ENCODE peak calls at places on chromosomes 6 and 20, in five cellular contexts. H is CD8-positive, alpha-beta T cell; X is fibroblast of villous mesenchyme; F is mammary epithelial cell; N is transverse colon. D is an unnamed sample.

GRCh38 chr20:34271961-34272360 is 30.7 kb downstream of the ASIP start:
- DNase-seq in F (peak), N (no peak), X (peak), H (no peak), D (no peak)

GRCh38 chr6:170209354-170210025 is 81.4 kb downstream of the DLL1 start:
- DNase-seq in N (no peak), F (no peak), H (no peak), X (no peak), D (peak)

GRCh38 chr6:112717401-112717800 is 370.3 kb downstream of the RFPL4B start:
- DNase-seq in H (no peak), X (peak), F (no peak), N (no peak), D (no peak)

GRCh38 chr20:63973636-63974401 is 4.1 kb upstream of the ZNF512B start:
- DNase-seq in X (peak), F (peak), N (peak), H (peak), D (peak)

GRCh38 chr20:35823147-35823546 is 51.3 kb downstream of the PHF20 start:
- DNase-seq in F (no peak), N (no peak), X (peak), H (no peak), D (no peak)

GRCh38 chr20:17680128-17680835 is 1.8 kb downstream of the RRBP1 start:
- DNase-seq in H (peak), X (peak), F (peak), N (peak), D (peak)

GRCh38 chr6:37531026-37531425 is 31.3 kb upstream of the CCDC167 start:
- DNase-seq in F (no peak), N (no peak), H (no peak), X (no peak), D (no peak)

GRCh38 chr6:45442716-45443115 is 65.0 kb upstream of the SUPT3H start:
- DNase-seq in F (no peak), N (no peak), H (no peak), X (no peak), D (no peak)

GRCh38 chr20:63758152-63758551 is 18.6 kb downstream of the SLC2A4RG start:
- DNase-seq in X (no peak), H (no peak), F (no peak), N (no peak), D (no peak)

GRCh38 chr20:53331151-53331973 is 262.3 kb downstream of the ZNF217 start:
- DNase-seq in X (peak), N (no peak), H (no peak), F (peak), D (no peak)

GRCh38 chr20:5400164-5400762 is 83.5 kb upstream of the PROKR2 start:
- DNase-seq in N (no peak), X (peak), H (no peak), F (peak), D (no peak)

GRCh38 chr20:21396921-21397340 is 395 bp downstream of the NKX2-4 start:
- DNase-seq in N (no peak), F (no peak), X (no peak), H (no peak), D (no peak)

GRCh38 chr6:138953451-138953850 is 34.6 kb downstream of the REPS1 start:
- DNase-seq in H (no peak), F (peak), X (no peak), N (no peak), D (no peak)

GRCh38 chr6:127290391-127290963 is 23.8 kb downstream of the RNF146 start:
- DNase-seq in H (no peak), N (no peak), X (no peak), F (no peak), D (no peak)

GRCh38 chr6:128365520-128366160 is 154.8 kb downstream of the PTPRK start:
- DNase-seq in N (peak), H (no peak), F (no peak), X (no peak), D (peak)

GRCh38 chr6:44049989-44050871 is 77.0 kb downstream of the MRPL14 start:
- DNase-seq in F (no peak), H (no peak), N (peak), X (peak), D (no peak)

GRCh38 chr6:35077713-35078105 is 63.4 kb downstream of the TCP11 start:
- DNase-seq in F (no peak), N (no peak), H (no peak), X (no peak), D (no peak)

GRCh38 chr6:35967059-35967769 is 46.3 kb upstream of the SRPK1 start:
- DNase-seq in X (no peak), H (no peak), F (no peak), N (no peak), D (no peak)

DNA sequence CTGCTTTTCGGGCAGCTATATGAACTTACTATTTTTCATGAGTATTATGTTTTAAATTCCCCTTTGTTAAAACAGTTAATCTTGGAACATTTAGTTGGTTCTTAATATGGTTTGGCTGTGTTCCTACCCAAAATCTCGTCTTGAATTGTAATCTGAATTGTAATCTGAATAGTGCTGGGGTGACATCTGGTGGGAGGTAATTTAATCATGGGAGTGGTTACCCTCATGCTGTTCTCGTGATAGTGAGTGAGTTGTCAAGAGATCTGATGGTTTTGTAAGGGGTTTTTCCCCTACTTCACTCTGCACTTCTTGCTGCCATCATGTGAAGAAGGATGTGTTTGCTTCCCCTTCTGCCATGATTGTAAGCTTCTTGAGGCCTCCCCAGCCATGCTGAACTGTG is 305.4 kb upstream of the MAP3K7 start:
- DNase-seq in F (no peak), N (no peak), H (no peak), X (no peak), D (no peak)
- TF ChIP-seq CTCF in F (no peak), N (no peak), H (no peak), X (no peak), D (no peak)

GRCh38 chr6:131009790-131010189 is 53.3 kb downstream of the EPB41L2 start:
- DNase-seq in H (no peak), F (no peak), N (no peak), X (no peak), D (no peak)
- TF ChIP-seq CTCF in H (no peak), F (no peak), N (no peak), X (no peak), D (no peak)

DNA sequence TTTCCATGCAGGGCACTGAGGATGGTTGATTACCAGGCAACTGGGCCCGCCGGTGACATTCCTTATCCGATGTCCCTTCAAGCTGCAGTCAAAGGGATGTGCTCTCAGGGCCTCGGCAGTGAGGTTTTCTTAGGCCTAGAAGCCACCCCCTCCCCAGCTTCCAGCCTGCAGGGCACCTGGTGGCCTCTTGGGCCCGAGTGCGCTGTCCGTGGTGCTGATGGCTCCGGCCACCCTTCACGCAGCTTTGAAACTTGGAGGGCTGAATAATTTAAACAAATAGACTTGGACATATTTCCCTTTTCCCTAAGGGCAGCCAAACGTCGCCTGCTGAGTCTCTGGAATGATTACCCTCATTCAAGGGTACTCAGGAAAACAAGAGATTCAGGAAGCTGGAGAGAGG is 8.9 kb upstream of the MLN start:
- DNase-seq in N (no peak), X (peak), F (peak), H (peak), D (peak)
- TF ChIP-seq CTCF in N (peak), X (peak), F (peak), H (no peak), D (peak)

GRCh38 chr6:123288649-123289048 is 292.6 kb downstream of the CLVS2 start:
- DNase-seq in H (no peak), X (no peak), N (no peak), F (no peak), D (no peak)
- TF ChIP-seq CTCF in H (no peak), X (no peak), N (no peak), F (no peak), D (no peak)

GRCh38 chr6:15247750-15248450 is 2.0 kb downstream of the JARID2 start:
- DNase-seq in H (peak), N (peak), F (peak), X (peak), D (peak)
- TF ChIP-seq CTCF in H (peak), N (peak), F (no peak), X (no peak), D (no peak)

DNA sequence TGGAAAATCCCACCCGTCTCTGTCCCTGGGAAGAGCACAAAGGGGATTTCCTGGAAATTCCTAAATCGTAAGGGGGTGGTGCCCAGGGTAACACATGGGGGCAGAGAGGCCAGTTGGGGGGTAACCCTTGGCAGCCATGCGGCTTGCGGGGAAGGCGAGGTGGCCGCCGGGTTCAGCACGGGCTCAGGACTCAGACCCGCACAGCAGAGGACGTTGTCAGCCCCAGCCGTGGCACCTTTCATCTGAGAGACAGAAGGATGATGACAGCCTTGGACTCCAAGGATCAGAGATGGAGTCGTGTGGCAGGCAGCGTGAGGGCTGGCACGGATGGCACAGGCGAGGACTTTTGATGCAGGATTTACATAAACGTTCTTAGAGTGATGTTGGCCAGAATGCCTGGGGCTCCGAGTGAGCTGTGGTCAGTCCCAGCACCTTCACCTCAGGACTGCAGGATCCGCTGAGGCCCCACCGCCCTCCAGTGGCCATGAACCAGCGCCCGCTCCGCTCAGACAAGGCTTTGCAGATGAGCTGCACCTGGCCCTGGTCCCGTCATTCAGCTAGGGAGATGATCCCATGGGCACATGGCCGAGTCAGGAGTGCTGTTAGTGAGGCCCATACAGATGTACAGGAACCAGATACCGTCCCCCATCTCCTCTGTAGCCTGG is 190.3 kb downstream of the TAF4 start:
- DNase-seq in F (no peak), N (no peak), H (no peak), X (no peak), D (no peak)
- TF ChIP-seq CTCF in F (peak), N (no peak), H (no peak), X (no peak), D (no peak)

GRCh38 chr6:84220809-84221409 is 6.5 kb downstream of the CEP162 start:
- DNase-seq in N (no peak), F (peak), X (peak), H (no peak), D (no peak)
- TF ChIP-seq CTCF in N (peak), F (peak), X (peak), H (peak), D (peak)

DNA sequence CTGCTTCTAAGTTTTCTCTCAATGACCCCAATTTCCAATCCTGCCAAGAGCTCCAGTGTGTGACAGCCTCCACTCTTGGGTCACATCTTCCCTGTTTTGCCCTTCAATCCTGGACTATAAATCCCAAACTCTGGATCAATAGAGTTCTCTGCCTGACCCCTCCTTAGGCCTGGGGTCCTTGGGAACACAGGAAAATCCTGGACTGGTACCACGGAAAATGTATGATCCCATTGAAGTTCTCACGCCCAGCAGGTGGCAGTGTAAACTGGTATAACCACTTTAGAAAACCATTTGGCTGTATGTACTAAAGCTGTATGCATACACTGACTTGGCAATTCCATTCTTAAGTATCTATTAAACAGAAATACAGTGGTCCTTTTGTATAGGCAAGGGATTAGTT is 98.0 kb downstream of the SNAP25 start:
- DNase-seq in N (no peak), X (no peak), H (no peak), F (no peak), D (no peak)
- TF ChIP-seq CTCF in N (no peak), X (peak), H (no peak), F (peak), D (no peak)

GRCh38 chr20:44460795-44461141 is 14.9 kb upstream of the TTPAL start:
- DNase-seq in H (no peak), F (peak), X (peak), N (no peak), D (peak)
- TF ChIP-seq CTCF in H (peak), F (peak), X (peak), N (peak), D (peak)